ENCODE peak calls at places on chromosomes 16 and 17, in ten cellular contexts. L is posterior cingulate gyrus, X is mucosa of gallbladder, N is NCI-H2081, V is endothelial cell, B is cardiac fibroblast, J is T-cell, R is fibroblast of lung, Z is tibial nerve, M is SK-MEL-5. W is an unnamed sample.

GRCh38 chr17:20225162-20226115 is 216.3 kb downstream of the SPECC1 start:
- DNase-seq in N (no peak), R (peak; percentile 9), B (no peak), Z (no peak), J (no peak), V (no peak), L (no peak), X (no peak), M (peak; percentile 44), W (no peak)

GRCh38 chr16:1991588-1992474 is 2.1 kb downstream of the SYNGR3 start:
- DNase-seq in Z (peak; percentile 78), N (no peak), M (peak; percentile 73), B (peak; percentile 93), J (peak; percentile 99), X (peak; percentile 97), V (peak; percentile 94), R (peak; percentile 90), L (peak; percentile 77), W (peak; percentile 95)

GRCh38 chr16:13902677-13903076 is 17.3 kb upstream of the ERCC4 start:
- DNase-seq in R (peak; percentile 97), V (no peak), L (no peak), N (no peak), B (peak; percentile 80), J (no peak), X (no peak), Z (no peak), M (no peak), W (no peak)

GRCh38 chr16:4910828-4911227 is 26.1 kb downstream of the PPL start:
- DNase-seq in R (no peak), L (no peak), J (no peak), Z (no peak), X (no peak), N (no peak), M (no peak), V (no peak), B (no peak), W (no peak)

GRCh38 chr17:66834919-66835454 is at the start of gene CACNG5:
- DNase-seq in M (no peak), J (no peak), Z (no peak), X (no peak), R (no peak), V (peak; percentile 30), L (no peak), B (no peak), N (no peak), W (no peak)

GRCh38 chr17:64063766-64064224 is 43.4 kb upstream of the ICAM2 start:
- DNase-seq in M (peak; percentile 34), L (no peak), B (peak; percentile 37), V (peak; percentile 78), J (peak; percentile 66), N (no peak), R (peak; percentile 44), Z (no peak), X (peak; percentile 41), W (peak; percentile 51)

GRCh38 chr17:38685485-38685884 is 10.7 kb upstream of the EPOP start:
- DNase-seq in L (peak; percentile 35), X (no peak), Z (no peak), J (no peak), V (no peak), R (no peak), B (no peak), N (no peak), M (no peak), W (no peak)

GRCh38 chr16:8720967-8721692 is 46.7 kb downstream of the ABAT start:
- DNase-seq in R (no peak), X (no peak), V (no peak), J (no peak), Z (no peak), M (no peak), N (no peak), L (no peak), B (no peak), W (no peak)

GRCh38 chr16:83040174-83040573 is 413.4 kb downstream of the CDH13 start:
- DNase-seq in B (peak; percentile 62), J (no peak), X (no peak), M (no peak), L (no peak), R (peak; percentile 6), Z (no peak), V (no peak), N (no peak), W (no peak)

GRCh38 chr17:17186051-17186450 is 20.1 kb downstream of the PLD6 start:
- DNase-seq in L (no peak), N (no peak), Z (no peak), J (no peak), B (no peak), V (no peak), X (no peak), R (no peak), M (no peak), W (no peak)

GRCh38 chr17:76956846-76957540 is 88.8 kb downstream of the MGAT5B start:
- DNase-seq in N (no peak), J (no peak), R (no peak), V (no peak), L (no peak), Z (no peak), B (no peak), X (no peak), M (no peak), W (no peak)

GRCh38 chr16:57648590-57649442 is 19.3 kb upstream of the ADGRG3 start:
- DNase-seq in V (peak; percentile 92), Z (peak; percentile 50), R (peak; percentile 73), X (peak; percentile 85), M (peak; percentile 83), L (peak; percentile 88), N (peak; percentile 62), B (peak; percentile 86), J (peak; percentile 72), W (peak; percentile 87)

GRCh38 chr16:50744911-50745310 is 3.0 kb downstream of the CYLD start:
- DNase-seq in R (no peak), L (no peak), N (no peak), J (no peak), M (no peak), Z (no peak), B (no peak), V (no peak), X (no peak), W (no peak)

GRCh38 chr17:39209317-39210092 is 9.4 kb downstream of the RPL19 start:
- DNase-seq in V (no peak), L (no peak), Z (peak; percentile 37), R (peak; percentile 35), M (no peak), B (peak; percentile 46), X (peak; percentile 59), J (peak; percentile 68), N (no peak), W (peak; percentile 61)

GRCh38 chr16:83350466-83350865 is 457.3 kb upstream of the HSBP1 start:
- DNase-seq in Z (no peak), N (no peak), M (no peak), X (no peak), R (no peak), B (no peak), J (no peak), L (no peak), V (no peak), W (no peak)

GRCh38 chr17:73175962-73176565 is 11.3 kb downstream of the SSTR2 start:
- DNase-seq in B (no peak), M (no peak), N (no peak), J (no peak), Z (no peak), L (no peak), X (no peak), R (no peak), V (no peak), W (no peak)

GRCh38 chr17:47663997-47664941 is 14.6 kb downstream of the KPNB1 start:
- DNase-seq in J (peak; percentile 31), X (peak; percentile 57), L (peak; percentile 45), V (peak; percentile 75), N (peak; percentile 76), R (peak; percentile 66), M (peak; percentile 75), B (peak; percentile 71), Z (no peak), W (peak; percentile 49)

GRCh38 chr17:8300629-8301242 is 5.5 kb upstream of the SLC25A35 start:
- DNase-seq in B (peak; percentile 76), X (peak; percentile 47), N (peak; percentile 66), M (peak; percentile 84), V (peak; percentile 44), R (peak; percentile 75), Z (no peak), L (no peak), J (peak; percentile 60), W (peak; percentile 45)

GRCh38 chr17:82938486-82939212 is 98.8 kb upstream of the ZNF750 start:
- DNase-seq in M (no peak), L (peak; percentile 6), J (no peak), Z (no peak), N (peak; percentile 42), R (no peak), V (no peak), X (no peak), B (no peak), W (no peak)

GRCh38 chr17:29390856-29391631 is 881 bp downstream of the TAOK1 start:
- DNase-seq in N (peak; percentile 31), Z (no peak), M (peak; percentile 49), B (peak; percentile 40), L (no peak), J (no peak), R (peak; percentile 54), X (no peak), V (peak; percentile 19), W (no peak)

GRCh38 chr17:58870747-58871146 is 115.1 kb downstream of the PPM1E start:
- DNase-seq in L (no peak), M (peak; percentile 18), N (no peak), V (no peak), X (no peak), B (peak; percentile 10), R (peak; percentile 1), Z (no peak), J (no peak), W (no peak)

GRCh38 chr16:69005641-69006355 is 99.7 kb upstream of the HAS3 start:
- DNase-seq in J (no peak), N (no peak), Z (no peak), B (no peak), V (no peak), L (no peak), X (no peak), M (no peak), R (no peak), W (no peak)

GRCh38 chr16:19295393-19295792 is 9.9 kb downstream of the CLEC19A start:
- DNase-seq in L (no peak), M (no peak), J (no peak), R (no peak), V (no peak), N (no peak), B (no peak), X (no peak), Z (no peak), W (no peak)

GRCh38 chr17:73050797-73051196 is 41.7 kb downstream of the SLC39A11 start:
- DNase-seq in R (no peak), X (no peak), N (no peak), Z (no peak), L (no peak), M (no peak), J (no peak), V (no peak), B (no peak), W (no peak)

GRCh38 chr16:53434436-53435065 is at the start of gene RBL2:
- DNase-seq in V (peak; percentile 83), L (no peak), X (peak; percentile 40), B (peak; percentile 40), R (peak; percentile 38), M (peak; percentile 19), N (peak; percentile 67), Z (peak; percentile 58), J (peak; percentile 78), W (peak; percentile 78)

GRCh38 chr17:32921013-32921412 is 6.9 kb upstream of the TMEM98 start:
- DNase-seq in L (no peak), V (no peak), B (no peak), Z (no peak), R (no peak), J (no peak), X (no peak), M (no peak), N (no peak), W (no peak)

GRCh38 chr16:3655030-3655790 is 719 bp downstream of the DNASE1 start:
- DNase-seq in Z (no peak), N (no peak), B (no peak), X (no peak), V (no peak), L (peak; percentile 13), J (no peak), R (no peak), M (no peak), W (no peak)

GRCh38 chr17:5069724-5070123 is 8.5 kb upstream of the ZFP3 start:
- DNase-seq in B (no peak), V (no peak), N (no peak), L (no peak), J (no peak), Z (no peak), M (peak; percentile 95), X (no peak), R (no peak), W (no peak)

W was measured in CD4-positive, alpha-beta T cell.